ENCODE peak calls at places on chromosomes 2 and 18, in nine cellular contexts. L is left colon; D is GM04503; X is activated gamma-delta T cell treated with Interleukin-2 at 50 U/mL for 16 hours; C is NCI-H2081; A is H4; Q is stimulated activated CD4-positive, alpha-beta T cell treated with anti-CD3 and anti-CD28 coated beads, Interleukin-2, amount 100 ng/mL, for 24 hours; Y is uterus; F is amniotic epithelial cell. K is an unnamed sample.

GRCh38 chr18:23134780-23135678 is at the start of gene CABLES1:
- DNase-seq in L (peak; percentile 59), D (no peak), X (no peak), C (peak; percentile 84), A (peak; percentile 44), Q (peak; percentile 48), Y (peak; percentile 66), F (peak; percentile 25), K (peak; percentile 45)

GRCh38 chr2:136048886-136049832 is 63.7 kb upstream of the DARS1 start:
- DNase-seq in L (no peak), D (no peak), X (no peak), C (no peak), A (no peak), Q (no peak), Y (no peak), F (no peak), K (no peak)

GRCh38 chr18:63112681-63113080 is 206.9 kb downstream of the BCL2 start:
- DNase-seq in L (no peak), D (no peak), X (no peak), C (no peak), A (no peak), Q (no peak), Y (no peak), F (no peak), K (no peak)

GRCh38 chr2:62654423-62654791 is 51.1 kb upstream of the EHBP1 start:
- DNase-seq in L (no peak), D (no peak), X (no peak), C (no peak), A (peak; percentile 82), Q (no peak), Y (no peak), F (peak; percentile 47), K (no peak)

GRCh38 chr18:74654637-74655036 is 57.0 kb downstream of the ZNF407 start:
- DNase-seq in L (no peak), D (no peak), X (no peak), C (peak; percentile 52), A (peak; percentile 43), Q (no peak), Y (no peak), F (peak; percentile 34), K (peak; percentile 50)

GRCh38 chr18:7497081-7497480 is 70.0 kb upstream of the PTPRM start:
- DNase-seq in L (no peak), D (no peak), X (no peak), C (no peak), A (no peak), Q (no peak), Y (no peak), F (no peak), K (no peak)

GRCh38 chr2:20745924-20746555 is 76.9 kb downstream of the LDAH start:
- DNase-seq in L (no peak), D (no peak), X (no peak), C (no peak), A (no peak), Q (no peak), Y (no peak), F (peak; percentile 13), K (no peak)

GRCh38 chr2:217666338-217666737 is 336.5 kb downstream of the TNS1 start:
- DNase-seq in L (no peak), D (no peak), X (no peak), C (no peak), A (no peak), Q (no peak), Y (no peak), F (peak; percentile 29), K (no peak)

GRCh38 chr2:72077702-72078169 is 69.9 kb downstream of the CYP26B1 start:
- DNase-seq in L (no peak), D (no peak), X (no peak), C (no peak), A (no peak), Q (no peak), Y (no peak), F (no peak), K (no peak)

GRCh38 chr18:79487198-79488165 is 91.8 kb downstream of the NFATC1 start:
- DNase-seq in L (no peak), D (no peak), X (no peak), C (no peak), A (no peak), Q (no peak), Y (no peak), F (no peak), K (no peak)

GRCh38 chr2:170817247-170817998 is 736 bp downstream of the GAD1 start:
- DNase-seq in L (no peak), D (peak; percentile 22), X (no peak), C (peak; percentile 45), A (no peak), Q (peak; percentile 42), Y (no peak), F (peak; percentile 15), K (peak; percentile 36)

GRCh38 chr2:151374426-151374825 is 17.0 kb downstream of the TNFAIP6 start:
- DNase-seq in L (no peak), D (peak; percentile 57), X (no peak), C (no peak), A (no peak), Q (no peak), Y (no peak), F (peak; percentile 95), K (no peak)

GRCh38 chr2:28449489-28450395 is 46.1 kb upstream of the PLB1 start:
- DNase-seq in L (no peak), D (no peak), X (peak; percentile 28), C (no peak), A (no peak), Q (peak; percentile 91), Y (no peak), F (peak; percentile 91), K (no peak)

GRCh38 chr2:48589170-48589767 is 28.4 kb upstream of the GTF2A1L start:
- DNase-seq in L (no peak), D (no peak), X (no peak), C (peak; percentile 58), A (peak; percentile 18), Q (peak; percentile 8), Y (peak; percentile 50), F (peak; percentile 40), K (peak; percentile 10)

GRCh38 chr2:240437181-240437860 is 1.9 kb downstream of the GPC1 start:
- DNase-seq in L (no peak), D (no peak), X (no peak), C (no peak), A (no peak), Q (no peak), Y (no peak), F (no peak), K (no peak)

GRCh38 chr2:185734658-185735057 is 3.9 kb upstream of the FSIP2 start:
- DNase-seq in L (no peak), D (no peak), X (no peak), C (no peak), A (no peak), Q (no peak), Y (no peak), F (peak; percentile 9), K (no peak)

GRCh38 chr2:212892193-212892592 is 259.2 kb downstream of the IKZF2 start:
- DNase-seq in L (no peak), D (no peak), X (no peak), C (peak; percentile 11), A (peak; percentile 44), Q (no peak), Y (no peak), F (peak; percentile 58), K (peak; percentile 50)

GRCh38 chr2:28532399-28532798 is 36.5 kb downstream of the PLB1 start:
- DNase-seq in L (no peak), D (no peak), X (no peak), C (no peak), A (no peak), Q (no peak), Y (no peak), F (no peak), K (no peak)

GRCh38 chr2:36526216-36526615 is 71.8 kb downstream of the FEZ2 start:
- DNase-seq in L (no peak), D (no peak), X (no peak), C (no peak), A (no peak), Q (no peak), Y (no peak), F (peak; percentile 63), K (no peak)

GRCh38 chr2:10977003-10977402 is 65.3 kb downstream of the KCNF1 start:
- DNase-seq in L (peak; percentile 18), D (no peak), X (no peak), C (no peak), A (peak; percentile 33), Q (no peak), Y (no peak), F (peak; percentile 6), K (no peak)

GRCh38 chr2:220513573-220514288 is 886.3 kb downstream of the SLC4A3 start:
- DNase-seq in L (no peak), D (no peak), X (no peak), C (no peak), A (no peak), Q (no peak), Y (no peak), F (no peak), K (no peak)

GRCh38 chr2:19176977-19177376 is 181.4 kb downstream of the OSR1 start:
- DNase-seq in L (no peak), D (no peak), X (no peak), C (no peak), A (no peak), Q (no peak), Y (no peak), F (no peak), K (no peak)

GRCh38 chr18:60935046-60935445 is 398.2 kb upstream of the CDH20 start:
- DNase-seq in L (no peak), D (no peak), X (no peak), C (no peak), A (no peak), Q (no peak), Y (no peak), F (no peak), K (no peak)

GRCh38 chr2:25887624-25888242 is 9.4 kb upstream of the ASXL2 start:
- DNase-seq in L (no peak), D (no peak), X (no peak), C (no peak), A (no peak), Q (no peak), Y (no peak), F (no peak), K (no peak)

GRCh38 chr2:120976501-120977307 is 241.0 kb downstream of the GLI2 start:
- DNase-seq in L (no peak), D (no peak), X (no peak), C (no peak), A (no peak), Q (no peak), Y (no peak), F (no peak), K (no peak)

GRCh38 chr18:62979172-62979571 is 263.8 kb downstream of the PHLPP1 start:
- DNase-seq in L (no peak), D (peak; percentile 49), X (no peak), C (peak; percentile 62), A (peak; percentile 95), Q (no peak), Y (no peak), F (peak; percentile 93), K (peak; percentile 85)

GRCh38 chr2:16852651-16853050 is 187.0 kb upstream of the CYRIA start:
- DNase-seq in L (no peak), D (no peak), X (no peak), C (no peak), A (no peak), Q (no peak), Y (no peak), F (no peak), K (no peak)

GRCh38 chr2:218834685-218835084 is 3.1 kb upstream of the PRKAG3 start:
- DNase-seq in L (no peak), D (no peak), X (no peak), C (no peak), A (no peak), Q (no peak), Y (no peak), F (no peak), K (no peak)

GRCh38 chr2:172894723-172895387 is 159.2 kb downstream of the RAPGEF4 start:
- DNase-seq in L (no peak), D (no peak), X (no peak), C (no peak), A (no peak), Q (no peak), Y (no peak), F (no peak), K (no peak)

GRCh38 chr2:241443486-241444223 is 64.7 kb downstream of the STK25 start:
- DNase-seq in L (no peak), D (no peak), X (peak; percentile 88), C (no peak), A (peak; percentile 62), Q (peak; percentile 96), Y (no peak), F (peak; percentile 93), K (no peak)

GRCh38 chr18:79445740-79446566 is 50.2 kb downstream of the NFATC1 start:
- DNase-seq in L (no peak), D (no peak), X (no peak), C (no peak), A (no peak), Q (no peak), Y (no peak), F (no peak), K (no peak)